ENCODE peak calls at places on chromosomes 12 and 14, in four cellular contexts. V, P, A and Q are unnamed samples.
A peak's percentile ranks its signal among the peaks of the same experiment; 100 is the strongest.

GRCh38 chr12:8890313-8891084 is 23.8 kb upstream of the PHC1 start:
- DNase-seq in A (peak; percentile 32), V (peak; percentile 8), P (peak; percentile 58), Q (no peak)

GRCh38 chr12:34287986-34288962 is 266.0 kb downstream of the ALG10 start:
- DNase-seq in V (no peak), P (no peak), A (no peak), Q (no peak)

GRCh38 chr12:132689227-132689626 is 1.8 kb downstream of the PXMP2 start:
- DNase-seq in P (no peak), V (no peak), A (peak; percentile 44), Q (no peak)

GRCh38 chr14:92207928-92208265 is 86.1 kb downstream of the CPSF2 start:
- DNase-seq in A (no peak), V (no peak), P (no peak), Q (no peak)

GRCh38 chr14:103115845-103116572 is 7.3 kb upstream of the TNFAIP2 start:
- DNase-seq in V (no peak), P (no peak), A (no peak), Q (no peak)

GRCh38 chr14:103121846-103122577 is 1.2 kb upstream of the TNFAIP2 start:
- DNase-seq in A (peak; percentile 74), P (peak; percentile 62), V (no peak), Q (no peak)

GRCh38 chr14:102140027-102140749 is 491 bp downstream of the WDR20 start:
- DNase-seq in V (no peak), P (peak; percentile 46), A (peak; percentile 6), Q (no peak)

GRCh38 chr12:66061557-66062279 is 68.8 kb downstream of the LLPH start:
- DNase-seq in A (no peak), P (no peak), V (no peak), Q (no peak)

GRCh38 chr12:53123578-53124351 is 20.5 kb downstream of the SOAT2 start:
- DNase-seq in A (no peak), P (no peak), V (no peak), Q (no peak)

GRCh38 chr12:108568653-108569154 is 6.3 kb downstream of the ISCU start:
- DNase-seq in A (no peak), P (no peak), V (peak; percentile 99), Q (no peak)

GRCh38 chr14:65446159-65446558 is 33.6 kb downstream of the FUT8 start:
- DNase-seq in P (no peak), V (no peak), A (no peak), Q (no peak)

GRCh38 chr12:1530592-1531159 is 63.7 kb downstream of the FBXL14 start:
- DNase-seq in P (peak; percentile 53), A (no peak), V (no peak), Q (no peak)

GRCh38 chr14:66509874-66510273 is 1.9 kb downstream of the GPHN start:
- DNase-seq in P (no peak), A (no peak), V (no peak), Q (no peak)

GRCh38 chr14:81315344-81315743 is 84.8 kb downstream of the STON2 start:
- DNase-seq in P (no peak), A (no peak), V (no peak), Q (no peak)

GRCh38 chr12:128817115-128818015 is 6.4 kb downstream of the SLC15A4 start:
- DNase-seq in V (peak; percentile 90), P (no peak), A (no peak), Q (no peak)

GRCh38 chr12:51888316-51889215 is 663 bp downstream of the ANKRD33 start:
- DNase-seq in V (no peak), A (no peak), P (no peak), Q (no peak)

GRCh38 chr14:102220031-102220430 is 80.3 kb downstream of the WDR20 start:
- DNase-seq in P (no peak), A (no peak), V (peak; percentile 40), Q (no peak)

GRCh38 chr12:857611-858010 is 91.9 kb downstream of the RAD52 start:
- DNase-seq in P (no peak), A (no peak), V (no peak), Q (no peak)

GRCh38 chr12:92721668-92722067 is 18.9 kb downstream of the PLEKHG7 start:
- DNase-seq in A (no peak), P (no peak), V (no peak), Q (no peak)

GRCh38 chr14:104321151-104322130 is 183.1 kb downstream of the KIF26A start:
- DNase-seq in V (no peak), P (no peak), A (no peak), Q (no peak)

GRCh38 chr14:99201351-99202073 is 70.5 kb downstream of the BCL11B start:
- DNase-seq in V (no peak), P (peak; percentile 7), A (no peak), Q (no peak)

GRCh38 chr14:47872588-47872987 is 197.2 kb upstream of the MDGA2 start:
- DNase-seq in A (no peak), V (no peak), P (no peak), Q (no peak)

GRCh38 chr12:76883826-76884225 is 5.0 kb upstream of the CSRP2 start:
- DNase-seq in V (no peak), A (no peak), P (no peak), Q (no peak)

GRCh38 chr14:91947196-91948184 is at the start of gene FBLN5:
- DNase-seq in A (no peak), V (no peak), P (peak; percentile 55), Q (no peak)

GRCh38 chr12:9605490-9605889 is 2.2 kb downstream of the KLRB1 start:
- DNase-seq in P (no peak), V (no peak), A (no peak), Q (no peak)

GRCh38 chr14:59028476-59029202 is 159.8 kb upstream of the DAAM1 start:
- DNase-seq in A (peak; percentile 39), P (peak; percentile 28), V (peak; percentile 31), Q (peak; percentile 68)

GRCh38 chr14:53621986-53622385 is 334.6 kb downstream of the BMP4 start:
- DNase-seq in P (no peak), V (no peak), A (no peak), Q (no peak)

GRCh38 chr14:32202468-32202865 is 602 bp downstream of the RNU6-8 start:
- DNase-seq in V (no peak), P (no peak), A (peak; percentile 60), Q (no peak)

GRCh38 chr14:32201816-32202467 is at the start of gene RNU6-7:
- DNase-seq in P (no peak), A (peak; percentile 61), V (no peak), Q (no peak)

GRCh38 chr14:32203928-32204357 is 874 bp upstream of the RNU6-8 start:
- DNase-seq in P (no peak), A (peak; percentile 31), V (no peak), Q (no peak)

GRCh38 chr14:32201196-32201815 is 539 bp upstream of the RNU6-7 start:
- DNase-seq in A (peak; percentile 98), P (peak; percentile 85), V (no peak), Q (no peak)

GRCh38 chr14:32202941-32203882 is at the start of gene RNU6-8:
- DNase-seq in V (peak; percentile 57), P (peak; percentile 81), A (peak; percentile 96), Q (peak; percentile 80)
- TF ChIP-seq EZH2 in V (no peak), P (no peak), A (no peak), Q (no peak)

DNA sequence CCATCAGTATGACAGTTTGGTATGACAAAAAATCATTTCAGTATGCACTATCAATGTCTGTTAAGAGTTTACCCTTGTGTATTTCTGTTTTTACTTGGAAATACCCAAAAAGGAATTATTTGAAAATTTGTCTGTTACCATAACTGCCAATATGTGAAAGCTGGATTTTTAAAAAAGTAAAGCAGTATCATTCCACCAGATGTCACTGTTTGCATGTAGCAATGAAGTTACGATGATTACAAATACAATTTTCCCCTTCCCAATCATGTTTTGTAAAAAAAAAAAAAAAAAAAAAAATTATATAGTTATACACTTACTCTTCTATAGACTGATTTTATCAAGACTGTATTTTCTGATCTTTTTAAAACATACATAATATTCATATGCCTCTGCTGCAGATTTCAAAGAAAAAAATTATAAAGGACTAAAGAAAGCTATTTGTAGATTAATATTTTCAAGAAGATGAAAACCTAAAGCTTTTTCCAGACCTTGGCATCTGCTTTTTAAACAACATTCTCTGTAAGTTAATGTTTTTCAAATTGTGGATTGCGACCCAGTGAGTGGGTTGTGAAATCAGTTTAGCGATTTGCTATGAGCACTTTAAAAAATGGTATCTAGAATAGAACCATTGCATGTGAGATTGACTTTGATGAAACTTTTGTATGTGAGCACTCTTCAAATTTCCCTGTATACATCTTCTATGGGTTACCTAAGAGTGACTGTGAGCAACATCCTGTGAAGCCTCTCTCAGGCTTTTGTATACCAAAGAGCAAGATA is 114.2 kb downstream of the TTC6 start:
- DNase-seq in A (peak; percentile 70), P (no peak), V (no peak), Q (peak; percentile 16)
- TF ChIP-seq ZBTB33 in A (no peak), P (no peak), V (no peak), Q (no peak)

GRCh38 chr12:58711968-58712367 is 208.3 kb downstream of the LRIG3 start:
- DNase-seq in V (no peak), P (no peak), A (no peak), Q (no peak)
- TF ChIP-seq SIN3A in V (no peak), P (no peak), A (no peak), Q (no peak)

GRCh38 chr14:30873308-30874119 is 845 bp upstream of the COCH start:
- DNase-seq in A (no peak), V (no peak), P (no peak), Q (no peak)

GRCh38 chr14:30872602-30873001 is 1.8 kb upstream of the COCH start:
- DNase-seq in V (no peak), A (no peak), P (no peak), Q (no peak)

GRCh38 chr14:30874999-30875787 is 834 bp downstream of the COCH start:
- DNase-seq in A (no peak), P (peak; percentile 29), V (no peak), Q (no peak)

GRCh38 chr14:30875788-30876053 is 1.4 kb downstream of the COCH start:
- DNase-seq in A (no peak), P (no peak), V (no peak), Q (no peak)

DNA sequence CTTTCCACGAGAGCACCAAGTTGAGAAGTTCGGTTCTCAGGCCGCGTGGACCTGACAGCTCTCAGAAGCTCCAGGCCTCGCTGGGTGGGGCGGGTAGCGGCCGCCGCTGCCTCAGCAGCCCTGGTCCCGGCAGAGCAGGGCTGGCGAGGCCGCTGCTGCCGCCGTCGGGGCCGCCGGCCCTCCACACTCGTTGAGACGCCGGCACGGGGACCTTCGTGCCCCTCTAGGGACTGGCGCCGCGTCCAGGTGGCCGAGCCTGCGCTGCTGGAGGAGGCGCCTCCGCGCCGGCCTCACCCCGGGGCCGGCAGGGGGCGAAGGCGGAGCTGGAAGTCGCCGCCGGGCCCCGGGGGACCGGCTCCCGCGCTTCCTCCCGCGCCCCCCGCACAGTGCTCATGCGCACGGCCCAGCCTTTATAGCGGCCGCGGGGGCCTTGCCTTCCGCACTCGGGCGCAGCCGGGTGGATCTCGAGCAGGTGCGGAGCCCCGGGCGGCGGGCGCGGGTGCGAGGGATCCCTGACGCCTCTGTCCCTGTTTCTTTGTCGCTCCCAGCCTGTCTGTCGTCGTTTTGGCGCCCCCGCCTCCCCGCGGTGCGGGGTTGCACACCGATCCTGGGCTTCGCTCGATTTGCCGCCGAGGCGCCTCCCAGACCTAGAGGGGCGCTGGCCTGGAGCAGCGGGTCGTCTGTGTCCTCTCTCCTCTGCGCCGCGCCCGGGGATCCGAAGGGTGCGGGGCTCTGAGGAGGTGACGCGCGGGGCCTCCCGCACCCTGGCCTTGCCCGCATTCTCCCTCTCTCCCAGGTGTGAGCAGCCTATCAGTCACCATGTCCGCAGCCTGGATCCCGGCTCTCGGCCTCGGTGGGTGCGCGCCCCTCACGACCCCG is at the start of gene COCH:
- DNase-seq in V (no peak), A (peak; percentile 71), P (peak; percentile 82), Q (peak; percentile 4)
- TF ChIP-seq EZH2 in V (no peak), A (peak; percentile 90), P (no peak), Q (no peak)